ENCODE peak calls at places on chromosomes 7 and 10, in six cellular contexts. One of them, this sample, is unnamed.

GRCh38 chr7:31327071-31327470 is 13.5 kb downstream of the NEUROD6 start:
- DNase-seq in stimulated activated naive CD8-positive, alpha-beta T cell treated with anti-CD3 and anti-CD28 coated beads, Interleukin-15, amount 100 ng/mL, for 72 hours: no peak
- DNase-seq in myocyte: no peak
- DNase-seq in aorta: no peak
- DNase-seq in Kasumi-1: no peak
- DNase-seq in amygdala: no peak
- DNase-seq in this sample: no peak

GRCh38 chr10:112896273-112896672 is 53.8 kb upstream of the TCF7L2 start:
- DNase-seq in stimulated activated naive CD8-positive, alpha-beta T cell treated with anti-CD3 and anti-CD28 coated beads, Interleukin-15, amount 100 ng/mL, for 72 hours: no peak
- DNase-seq in myocyte: no peak
- DNase-seq in aorta: no peak
- DNase-seq in Kasumi-1: no peak
- DNase-seq in amygdala: no peak
- DNase-seq in this sample: no peak

GRCh38 chr10:42556931-42557330 is 81.4 kb downstream of the ZNF33B start:
- DNase-seq in stimulated activated naive CD8-positive, alpha-beta T cell treated with anti-CD3 and anti-CD28 coated beads, Interleukin-15, amount 100 ng/mL, for 72 hours: no peak
- DNase-seq in myocyte: no peak
- DNase-seq in aorta: no peak
- DNase-seq in Kasumi-1: no peak
- DNase-seq in amygdala: no peak
- DNase-seq in this sample: no peak

GRCh38 chr7:2814186-2814530 is 29.9 kb downstream of the GNA12 start:
- DNase-seq in stimulated activated naive CD8-positive, alpha-beta T cell treated with anti-CD3 and anti-CD28 coated beads, Interleukin-15, amount 100 ng/mL, for 72 hours: no peak
- DNase-seq in myocyte: no peak
- DNase-seq in aorta: peak; percentile 4
- DNase-seq in Kasumi-1: no peak
- DNase-seq in amygdala: no peak
- DNase-seq in this sample: no peak

GRCh38 chr7:116330961-116331360 is 120.6 kb downstream of the TES start:
- DNase-seq in stimulated activated naive CD8-positive, alpha-beta T cell treated with anti-CD3 and anti-CD28 coated beads, Interleukin-15, amount 100 ng/mL, for 72 hours: no peak
- DNase-seq in myocyte: no peak
- DNase-seq in aorta: no peak
- DNase-seq in Kasumi-1: no peak
- DNase-seq in amygdala: no peak
- DNase-seq in this sample: peak; percentile 13

GRCh38 chr7:148277042-148277660 is 313.4 kb upstream of the C7orf33 start:
- DNase-seq in stimulated activated naive CD8-positive, alpha-beta T cell treated with anti-CD3 and anti-CD28 coated beads, Interleukin-15, amount 100 ng/mL, for 72 hours: no peak
- DNase-seq in myocyte: no peak
- DNase-seq in aorta: no peak
- DNase-seq in Kasumi-1: no peak
- DNase-seq in amygdala: no peak
- DNase-seq in this sample: no peak

GRCh38 chr10:133353202-133353959 is 4.4 kb downstream of the FUOM start:
- DNase-seq in stimulated activated naive CD8-positive, alpha-beta T cell treated with anti-CD3 and anti-CD28 coated beads, Interleukin-15, amount 100 ng/mL, for 72 hours: no peak
- DNase-seq in myocyte: no peak
- DNase-seq in aorta: no peak
- DNase-seq in Kasumi-1: no peak
- DNase-seq in amygdala: no peak
- DNase-seq in this sample: no peak

GRCh38 chr7:17696422-17696821 is 243.9 kb downstream of the SNX13 start:
- DNase-seq in stimulated activated naive CD8-positive, alpha-beta T cell treated with anti-CD3 and anti-CD28 coated beads, Interleukin-15, amount 100 ng/mL, for 72 hours: no peak
- DNase-seq in myocyte: peak; percentile 74
- DNase-seq in aorta: peak; percentile 62
- DNase-seq in Kasumi-1: no peak
- DNase-seq in amygdala: no peak
- DNase-seq in this sample: no peak

GRCh38 chr10:83677795-83678194 is 461.5 kb upstream of the GHITM start:
- DNase-seq in stimulated activated naive CD8-positive, alpha-beta T cell treated with anti-CD3 and anti-CD28 coated beads, Interleukin-15, amount 100 ng/mL, for 72 hours: no peak
- DNase-seq in myocyte: no peak
- DNase-seq in aorta: no peak
- DNase-seq in Kasumi-1: no peak
- DNase-seq in amygdala: no peak
- DNase-seq in this sample: no peak

GRCh38 chr7:140304071-140304799 is 94.1 kb downstream of the SLC37A3 start:
- DNase-seq in stimulated activated naive CD8-positive, alpha-beta T cell treated with anti-CD3 and anti-CD28 coated beads, Interleukin-15, amount 100 ng/mL, for 72 hours: peak; percentile 50
- DNase-seq in myocyte: peak; percentile 56
- DNase-seq in aorta: no peak
- DNase-seq in Kasumi-1: peak; percentile 23
- DNase-seq in amygdala: no peak
- DNase-seq in this sample: peak; percentile 3

GRCh38 chr7:132783824-132784223 is 207.6 kb upstream of the PLXNA4 start:
- DNase-seq in stimulated activated naive CD8-positive, alpha-beta T cell treated with anti-CD3 and anti-CD28 coated beads, Interleukin-15, amount 100 ng/mL, for 72 hours: no peak
- DNase-seq in myocyte: peak; percentile 59
- DNase-seq in aorta: no peak
- DNase-seq in Kasumi-1: no peak
- DNase-seq in amygdala: no peak
- DNase-seq in this sample: no peak

GRCh38 chr7:130902755-130903357 is 168.8 kb upstream of the KLF14 start:
- DNase-seq in stimulated activated naive CD8-positive, alpha-beta T cell treated with anti-CD3 and anti-CD28 coated beads, Interleukin-15, amount 100 ng/mL, for 72 hours: no peak
- DNase-seq in myocyte: peak; percentile 70
- DNase-seq in aorta: no peak
- DNase-seq in Kasumi-1: no peak
- DNase-seq in amygdala: no peak
- DNase-seq in this sample: no peak

GRCh38 chr7:15839415-15840100 is 153.1 kb upstream of the MEOX2 start:
- DNase-seq in stimulated activated naive CD8-positive, alpha-beta T cell treated with anti-CD3 and anti-CD28 coated beads, Interleukin-15, amount 100 ng/mL, for 72 hours: no peak
- DNase-seq in myocyte: peak; percentile 73
- DNase-seq in aorta: peak; percentile 67
- DNase-seq in Kasumi-1: peak; percentile 20
- DNase-seq in amygdala: no peak
- DNase-seq in this sample: peak; percentile 84

GRCh38 chr7:76343294-76343930 is 15.4 kb downstream of the YWHAG start:
- DNase-seq in stimulated activated naive CD8-positive, alpha-beta T cell treated with anti-CD3 and anti-CD28 coated beads, Interleukin-15, amount 100 ng/mL, for 72 hours: no peak
- DNase-seq in myocyte: no peak
- DNase-seq in aorta: no peak
- DNase-seq in Kasumi-1: no peak
- DNase-seq in amygdala: no peak
- DNase-seq in this sample: no peak

GRCh38 chr10:28984431-28984830 is 304.4 kb upstream of the LYZL1 start:
- DNase-seq in stimulated activated naive CD8-positive, alpha-beta T cell treated with anti-CD3 and anti-CD28 coated beads, Interleukin-15, amount 100 ng/mL, for 72 hours: no peak
- DNase-seq in myocyte: peak; percentile 64
- DNase-seq in aorta: peak; percentile 94
- DNase-seq in Kasumi-1: peak; percentile 69
- DNase-seq in amygdala: no peak
- DNase-seq in this sample: no peak

GRCh38 chr10:30804478-30805055 is 175.0 kb upstream of the LYZL2 start:
- DNase-seq in stimulated activated naive CD8-positive, alpha-beta T cell treated with anti-CD3 and anti-CD28 coated beads, Interleukin-15, amount 100 ng/mL, for 72 hours: no peak
- DNase-seq in myocyte: no peak
- DNase-seq in aorta: no peak
- DNase-seq in Kasumi-1: no peak
- DNase-seq in amygdala: no peak
- DNase-seq in this sample: no peak

This sample was measured in NCI-H446.